ENCODE peak calls at places on chromosomes 11 and 22, in six cellular contexts. S is tibial nerve, F is right lobe of liver, X is prostate gland, A is uterus, N is Peyer's patch. J is an unnamed sample.
A peak's percentile ranks its signal among the peaks of the same experiment; 100 is the strongest.

GRCh38 chr22:21945453-21946261 is 7.0 kb downstream of the PPM1F start:
- DNase-seq in S (no peak), F (peak; percentile 80), X (no peak), N (no peak), A (no peak), J (no peak)

GRCh38 chr11:15969701-15970329 is 386.5 kb downstream of the SOX6 start:
- DNase-seq in X (no peak), N (no peak), A (no peak), F (no peak), S (no peak), J (no peak)

GRCh38 chr11:112223754-112224532 is 2.3 kb upstream of the PTS start:
- DNase-seq in X (no peak), S (no peak), F (no peak), N (no peak), A (no peak), J (no peak)

GRCh38 chr22:36528336-36528735 is 630 bp downstream of the EIF3D start:
- DNase-seq in X (no peak), F (no peak), N (no peak), A (no peak), S (no peak), J (no peak)

GRCh38 chr11:120775986-120776682 is 247.8 kb upstream of the TBCEL start:
- DNase-seq in F (no peak), N (no peak), A (no peak), X (no peak), S (no peak), J (no peak)

GRCh38 chr11:109138200-109138599 is 283.8 kb upstream of the C11orf87 start:
- DNase-seq in S (no peak), N (no peak), A (no peak), F (no peak), X (no peak), J (no peak)

GRCh38 chr11:12441081-12441801 is 63.9 kb downstream of the PARVA start:
- DNase-seq in F (no peak), S (no peak), N (no peak), A (no peak), X (no peak), J (no peak)

GRCh38 chr11:69172674-69173073 is 16.9 kb downstream of the SMIM38 start:
- DNase-seq in N (no peak), F (no peak), A (no peak), X (no peak), S (no peak), J (no peak)

GRCh38 chr11:112157274-112157766 is 6.6 kb downstream of the IL18 start:
- DNase-seq in X (no peak), A (no peak), S (peak; percentile 29), N (no peak), F (no peak), J (no peak)

GRCh38 chr11:29135504-29135903 is 881.3 kb downstream of the KCNA4 start:
- DNase-seq in X (no peak), A (no peak), S (no peak), F (no peak), N (no peak), J (no peak)

GRCh38 chr22:44133901-44134511 is 46.7 kb upstream of the PARVG start:
- DNase-seq in F (no peak), S (peak; percentile 8), A (no peak), N (no peak), X (no peak), J (peak; percentile 47)

DNA sequence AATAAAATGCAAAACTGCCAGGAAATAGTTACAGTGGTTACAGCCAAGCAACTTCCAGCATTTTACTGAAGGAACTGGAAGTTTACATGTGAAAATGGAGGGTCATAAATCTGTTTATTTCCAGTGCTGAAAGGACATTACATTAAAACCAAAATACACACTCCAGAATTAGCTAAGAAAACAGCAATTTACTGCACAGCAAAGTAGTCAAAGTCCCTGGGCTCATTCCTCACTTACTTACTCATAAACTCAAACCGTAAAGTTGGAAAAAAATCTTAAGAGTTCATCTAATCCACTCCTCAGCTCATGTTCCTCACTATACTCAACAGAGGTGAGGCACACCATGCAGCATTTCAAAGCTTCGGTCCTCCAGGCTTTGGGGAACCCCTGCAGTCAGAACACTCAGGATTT is 17.4 kb downstream of the CTSC start:
- DNase-seq in X (no peak), S (no peak), N (no peak), F (no peak), A (no peak), J (no peak)
- H3K27ac ChIP-seq in X (no peak overlapping the region), S (no peak overlapping the region), N (no peak overlapping the region), F (no peak overlapping the region), A (no peak overlapping the region), J (no peak overlapping the region)

DNA sequence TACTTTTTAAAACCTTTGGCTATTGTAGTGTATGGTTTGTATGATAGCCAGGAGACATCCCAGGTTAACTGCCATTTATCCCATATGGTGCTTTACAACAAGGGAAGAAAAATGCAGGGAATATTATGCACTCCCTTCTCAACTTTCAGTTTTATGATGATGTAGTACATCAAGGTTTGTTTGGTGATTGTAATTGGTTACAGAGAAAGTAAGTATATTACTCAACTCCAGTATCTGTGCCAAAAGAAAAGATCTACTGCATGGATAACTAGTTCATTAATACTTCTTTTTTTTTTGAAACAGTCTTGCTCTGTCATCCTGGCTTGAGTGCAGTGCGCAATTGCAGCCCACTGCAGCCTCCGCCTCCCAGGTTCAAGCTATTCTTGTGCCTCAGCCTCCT is 65.3 kb downstream of the BCL2L13 start:
- DNase-seq in S (no peak), N (no peak), X (no peak), F (no peak), A (no peak), J (no peak)
- H3K36me3 ChIP-seq in S (peaks cover 16% of the 10 kb centered on the region), N (no peaks in the 10 kb centered on the region), X (no peaks in the 10 kb centered on the region), F (no peaks in the 10 kb centered on the region), A (no peaks in the 10 kb centered on the region), J (no peaks in the 10 kb centered on the region)

GRCh38 chr11:68049509-68050370 is 10.9 kb downstream of the TCIRG1 start:
- DNase-seq in X (no peak), N (no peak), S (no peak), A (no peak), F (no peak), J (no peak)

GRCh38 chr11:68050371-68050841 is 11.6 kb downstream of the TCIRG1 start:
- DNase-seq in N (no peak), A (no peak), F (no peak), S (no peak), X (no peak), J (no peak)

GRCh38 chr11:68053117-68053516 is 14.3 kb downstream of the TCIRG1 start:
- DNase-seq in F (no peak), N (no peak), S (no peak), A (no peak), X (no peak), J (no peak)

GRCh38 chr11:68052137-68052873 is 13.5 kb downstream of the TCIRG1 start:
- DNase-seq in A (no peak), F (no peak), X (no peak), N (no peak), S (no peak), J (no peak)

DNA sequence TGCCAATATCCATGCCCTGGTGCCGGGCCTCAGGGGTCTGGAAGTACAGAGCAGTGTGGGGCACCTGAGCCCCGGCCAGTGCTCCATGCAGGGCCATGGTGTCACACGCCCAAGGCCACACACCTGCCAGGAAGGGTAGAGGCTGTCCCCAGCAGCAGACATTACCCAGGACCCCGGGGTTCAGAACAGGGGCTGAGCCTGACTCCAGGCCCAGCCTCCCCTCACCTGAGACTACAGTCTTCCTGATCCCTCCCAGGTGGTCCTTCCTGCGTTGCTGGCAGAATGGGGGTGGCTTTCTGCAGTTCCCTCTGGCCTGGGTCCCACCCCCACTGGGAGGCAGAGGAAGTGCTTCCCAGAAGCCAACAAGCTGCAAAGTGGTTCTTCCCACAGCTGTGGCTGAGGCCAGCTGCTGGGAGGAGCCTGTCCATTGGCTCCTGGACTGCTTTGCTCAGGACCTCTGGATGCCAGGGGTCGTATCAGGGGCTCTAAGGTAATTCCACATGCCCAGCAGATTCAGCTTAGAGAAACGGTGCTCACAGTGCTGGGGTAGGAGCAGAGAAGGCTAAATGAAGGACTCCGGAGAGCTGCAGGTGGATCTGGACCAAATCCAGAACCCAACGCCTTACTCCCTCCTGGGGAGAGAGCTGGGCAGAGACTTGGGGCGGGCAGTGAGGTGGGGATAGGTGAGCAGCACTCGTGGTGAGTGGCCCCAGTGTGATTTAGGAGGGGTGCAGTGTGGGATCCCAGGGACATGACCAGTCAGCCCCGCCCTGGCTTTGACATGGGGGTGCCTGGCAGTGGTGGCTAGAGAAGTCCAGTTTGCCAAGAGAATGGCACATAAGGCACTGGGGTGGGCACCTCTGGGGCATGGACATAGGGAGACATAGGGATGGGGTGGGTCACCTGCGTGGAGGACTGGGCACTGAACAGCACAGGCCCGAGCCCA is 12.6 kb downstream of the TCIRG1 start:
- DNase-seq in N (no peak), A (peak; percentile 15), F (no peak), S (no peak), X (no peak), J (no peak)
- TF ChIP-seq POLR2A in N (no peak), A (no peak), F (no peak), S (no peak), X (no peak), J (no peak)

DNA sequence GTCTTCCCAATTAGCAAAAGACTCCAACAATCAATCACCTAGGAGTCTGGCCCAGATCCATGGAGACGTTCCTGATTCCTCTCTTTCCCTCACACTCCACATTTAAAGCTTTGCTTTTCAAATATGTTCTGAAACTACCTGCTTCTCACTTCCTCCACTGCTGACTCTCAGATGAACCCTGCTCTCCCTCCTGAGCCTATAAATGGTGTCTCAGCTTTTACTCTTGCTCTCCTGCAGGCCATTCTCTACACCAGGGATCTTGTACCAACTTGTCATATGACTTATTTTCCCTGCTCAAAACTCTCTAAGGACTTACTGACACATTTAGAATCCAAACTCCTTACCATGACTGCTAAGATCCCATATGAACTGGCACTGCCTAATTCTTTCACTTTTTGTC is 138.4 kb upstream of the DDI1 start:
- DNase-seq in S (no peak), N (no peak), X (no peak), A (no peak), F (no peak), J (no peak)
- H3K27ac ChIP-seq in S (no peak overlapping the region), N (no peak overlapping the region), X (no peak overlapping the region), A (no peak overlapping the region), F (no peak overlapping the region), J (no peak overlapping the region)

DNA sequence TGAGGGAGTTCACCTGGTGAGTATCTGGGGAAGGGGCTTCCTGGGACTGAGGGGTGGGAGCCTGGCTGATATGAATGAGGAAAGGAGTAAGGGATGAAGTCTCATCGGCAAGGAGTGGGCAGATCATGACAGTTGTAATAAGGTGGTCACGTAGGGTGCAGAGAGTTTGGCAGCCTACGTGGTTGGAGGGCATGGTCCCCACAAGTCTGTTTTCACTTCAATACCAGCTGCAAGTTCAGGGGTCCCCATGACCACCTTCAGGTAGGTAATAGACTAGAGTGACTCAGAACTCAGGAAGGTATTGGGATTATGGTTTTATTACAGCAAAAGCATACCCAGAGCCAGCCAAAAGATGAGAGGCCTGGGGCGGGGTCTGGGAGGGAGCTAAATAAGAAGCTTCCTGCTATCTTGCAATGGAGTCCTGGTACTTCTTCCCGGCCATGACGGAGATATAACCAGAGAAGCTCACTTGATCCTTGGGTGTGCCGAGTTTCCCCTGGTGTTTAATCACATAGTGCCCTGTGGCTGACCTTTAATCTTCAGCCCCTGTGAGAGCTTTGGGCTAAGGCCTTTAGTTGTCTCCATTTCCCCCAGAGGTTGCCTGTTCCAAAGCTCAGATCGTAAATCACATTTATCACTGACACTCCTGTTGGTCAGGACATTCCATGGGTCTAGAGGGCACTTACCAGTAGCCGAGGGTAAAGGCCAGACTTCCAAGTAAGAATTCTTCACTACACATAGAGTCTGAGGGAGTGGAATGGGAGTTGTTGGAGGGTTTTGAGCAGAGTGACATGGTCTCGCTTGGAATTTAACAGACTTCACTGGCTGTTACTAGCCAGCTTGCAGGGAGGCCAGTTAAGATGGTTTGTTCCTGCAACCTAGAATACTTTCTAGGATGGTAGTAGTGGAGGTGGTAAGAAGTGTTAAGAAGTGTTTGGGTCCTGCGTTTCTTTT is 9.1 kb downstream of the SLC3A2 start:
- DNase-seq in X (no peak), N (peak; percentile 68), F (no peak), A (peak; percentile 60), S (no peak), J (no peak)
- H3K36me3 ChIP-seq in X (peaks cover 38% of the 10 kb centered on the region), N (peaks cover 3% of the 10 kb centered on the region), F (peaks cover 22% of the 10 kb centered on the region), A (no peaks in the 10 kb centered on the region), S (peaks cover 58% of the 10 kb centered on the region), J (no peaks in the 10 kb centered on the region)